ENCODE peak calls at places on chromosomes 2 and 18, in eight cellular contexts. One of them, this sample, is unnamed.

GRCh38 chr2:181715033-181715630 is 34.8 kb upstream of the NEUROD1 start:
- DNase-seq in epithelial cell of proximal tubule: peak
- DNase-seq in keratinocyte: peak
- DNase-seq in OCI-LY7: peak
- DNase-seq in ovary: peak
- DNase-seq in body of pancreas: peak
- DNase-seq in astrocyte of the spinal cord: peak
- DNase-seq in brain microvascular endothelial cell: peak
- DNase-seq in this sample: peak

GRCh38 chr2:102094917-102095316 is 47.6 kb upstream of the IL1R1 start:
- DNase-seq in ovary: no peak
- DNase-seq in astrocyte of the spinal cord: peak
- DNase-seq in brain microvascular endothelial cell: peak
- DNase-seq in epithelial cell of proximal tubule: peak
- DNase-seq in keratinocyte: no peak
- DNase-seq in OCI-LY7: no peak
- DNase-seq in body of pancreas: no peak
- DNase-seq in this sample: no peak

GRCh38 chr2:74746480-74746879 is 87.4 kb upstream of the HK2 start:
- DNase-seq in astrocyte of the spinal cord: no peak
- DNase-seq in brain microvascular endothelial cell: no peak
- DNase-seq in epithelial cell of proximal tubule: no peak
- DNase-seq in body of pancreas: no peak
- DNase-seq in ovary: no peak
- DNase-seq in keratinocyte: peak
- DNase-seq in OCI-LY7: no peak
- DNase-seq in this sample: no peak

GRCh38 chr2:124027182-124027581 is 2.1 kb downstream of the CNTNAP5 start:
- DNase-seq in astrocyte of the spinal cord: peak
- DNase-seq in ovary: no peak
- DNase-seq in body of pancreas: peak
- DNase-seq in keratinocyte: no peak
- DNase-seq in brain microvascular endothelial cell: peak
- DNase-seq in epithelial cell of proximal tubule: peak
- DNase-seq in OCI-LY7: peak
- DNase-seq in this sample: peak

GRCh38 chr2:138507267-138507666 is 5.7 kb downstream of the SPOPL start:
- DNase-seq in astrocyte of the spinal cord: no peak
- DNase-seq in keratinocyte: no peak
- DNase-seq in brain microvascular endothelial cell: no peak
- DNase-seq in ovary: no peak
- DNase-seq in OCI-LY7: no peak
- DNase-seq in body of pancreas: no peak
- DNase-seq in epithelial cell of proximal tubule: no peak
- DNase-seq in this sample: no peak

GRCh38 chr2:105388971-105389381 is 9.9 kb downstream of the FHL2 start:
- DNase-seq in ovary: no peak
- DNase-seq in epithelial cell of proximal tubule: no peak
- DNase-seq in brain microvascular endothelial cell: peak
- DNase-seq in OCI-LY7: no peak
- DNase-seq in body of pancreas: no peak
- DNase-seq in keratinocyte: no peak
- DNase-seq in astrocyte of the spinal cord: peak
- DNase-seq in this sample: no peak

GRCh38 chr18:7590800-7591560 is 23.9 kb downstream of the PTPRM start:
- DNase-seq in OCI-LY7: no peak
- DNase-seq in body of pancreas: no peak
- DNase-seq in ovary: no peak
- DNase-seq in keratinocyte: no peak
- DNase-seq in brain microvascular endothelial cell: no peak
- DNase-seq in epithelial cell of proximal tubule: no peak
- DNase-seq in astrocyte of the spinal cord: no peak
- DNase-seq in this sample: no peak

GRCh38 chr18:13500891-13501887 is 225.2 kb downstream of the FAM210A start:
- DNase-seq in epithelial cell of proximal tubule: peak
- DNase-seq in brain microvascular endothelial cell: peak
- DNase-seq in body of pancreas: peak
- DNase-seq in keratinocyte: no peak
- DNase-seq in OCI-LY7: no peak
- DNase-seq in astrocyte of the spinal cord: peak
- DNase-seq in ovary: peak
- DNase-seq in this sample: no peak

GRCh38 chr2:187526776-187527175 is 27.5 kb downstream of the TFPI start:
- DNase-seq in epithelial cell of proximal tubule: no peak
- DNase-seq in OCI-LY7: no peak
- DNase-seq in ovary: no peak
- DNase-seq in keratinocyte: no peak
- DNase-seq in brain microvascular endothelial cell: no peak
- DNase-seq in body of pancreas: no peak
- DNase-seq in astrocyte of the spinal cord: no peak
- DNase-seq in this sample: no peak

DNA sequence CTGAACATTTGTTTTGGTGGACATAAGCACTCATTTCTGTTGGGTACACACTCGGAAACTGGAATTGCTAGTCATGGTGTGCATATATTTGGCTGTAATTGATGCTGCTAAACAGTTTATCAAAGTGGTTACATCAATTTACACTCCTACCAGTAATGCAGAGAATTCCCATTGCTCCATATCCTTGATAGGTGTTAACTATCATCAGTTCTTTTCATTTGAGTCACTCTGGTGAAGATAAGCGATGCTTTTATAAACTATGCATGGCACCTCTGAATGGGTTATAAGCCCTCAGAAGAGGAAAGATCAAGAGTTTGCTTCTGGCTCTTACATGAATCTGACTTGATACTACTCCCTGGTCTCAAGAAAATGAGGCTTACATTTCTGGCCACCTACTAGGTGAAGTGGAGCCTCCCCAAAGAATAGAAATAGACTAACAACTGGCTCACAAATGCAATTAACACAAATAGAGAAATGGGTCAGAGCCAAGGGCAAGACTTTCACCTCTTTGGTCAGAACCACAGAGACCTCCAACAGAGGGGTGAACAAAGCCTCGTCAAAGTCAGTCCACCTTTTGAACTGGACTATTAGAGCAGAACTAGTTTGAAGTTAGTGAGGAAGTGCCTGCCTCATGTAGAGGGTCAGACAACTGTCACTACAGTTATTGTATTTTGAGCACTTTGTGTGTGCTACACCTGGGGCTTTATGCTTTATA is 15.0 kb upstream of the STK17B start:
- DNase-seq in astrocyte of the spinal cord: no peak
- DNase-seq in epithelial cell of proximal tubule: no peak
- DNase-seq in body of pancreas: no peak
- DNase-seq in OCI-LY7: peak
- DNase-seq in brain microvascular endothelial cell: no peak
- DNase-seq in keratinocyte: no peak
- DNase-seq in ovary: no peak
- DNase-seq in this sample: no peak
- TF ChIP-seq CTCF in astrocyte of the spinal cord: no peak
- TF ChIP-seq CTCF in epithelial cell of proximal tubule: no peak
- TF ChIP-seq CTCF in body of pancreas: no peak
- TF ChIP-seq CTCF in OCI-LY7: no peak
- TF ChIP-seq CTCF in brain microvascular endothelial cell: no peak
- TF ChIP-seq CTCF in keratinocyte: no peak
- TF ChIP-seq CTCF in ovary: no peak
- TF ChIP-seq CTCF in this sample: no peak

DNA sequence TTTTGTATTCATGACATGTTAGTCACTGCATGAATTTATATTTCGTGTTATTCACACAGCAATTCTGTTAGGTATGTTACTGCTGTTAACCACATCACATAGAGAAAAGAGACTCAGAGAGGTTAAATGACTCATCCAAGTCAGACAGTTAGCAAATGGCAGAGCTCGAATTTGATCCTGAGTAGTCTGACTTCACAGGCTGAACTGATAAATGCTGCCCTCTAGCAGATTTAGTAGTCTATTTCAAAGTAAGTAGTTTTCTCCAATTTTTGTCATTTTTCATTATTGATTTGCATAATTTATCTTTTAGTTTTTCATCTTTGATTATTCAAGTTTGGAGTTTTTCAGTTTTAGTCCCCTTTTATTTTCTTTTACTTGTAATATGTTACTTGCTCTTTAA is 58.3 kb downstream of the WDR7 start:
- DNase-seq in OCI-LY7: peak
- DNase-seq in ovary: no peak
- DNase-seq in keratinocyte: peak
- DNase-seq in astrocyte of the spinal cord: peak
- DNase-seq in brain microvascular endothelial cell: peak
- DNase-seq in epithelial cell of proximal tubule: peak
- DNase-seq in body of pancreas: no peak
- DNase-seq in this sample: no peak
- TF ChIP-seq CTCF in OCI-LY7: peak
- TF ChIP-seq CTCF in ovary: no peak
- TF ChIP-seq CTCF in keratinocyte: no peak
- TF ChIP-seq CTCF in astrocyte of the spinal cord: peak
- TF ChIP-seq CTCF in brain microvascular endothelial cell: peak
- TF ChIP-seq CTCF in epithelial cell of proximal tubule: peak
- TF ChIP-seq CTCF in body of pancreas: no peak
- TF ChIP-seq CTCF in this sample: peak

GRCh38 chr2:214193943-214194342 is 216.9 kb upstream of the VWC2L start:
- DNase-seq in astrocyte of the spinal cord: peak
- DNase-seq in brain microvascular endothelial cell: peak
- DNase-seq in keratinocyte: no peak
- DNase-seq in ovary: no peak
- DNase-seq in body of pancreas: no peak
- DNase-seq in OCI-LY7: no peak
- DNase-seq in epithelial cell of proximal tubule: peak
- DNase-seq in this sample: no peak
- TF ChIP-seq CTCF in astrocyte of the spinal cord: no peak
- TF ChIP-seq CTCF in brain microvascular endothelial cell: peak
- TF ChIP-seq CTCF in keratinocyte: no peak
- TF ChIP-seq CTCF in ovary: no peak
- TF ChIP-seq CTCF in body of pancreas: no peak
- TF ChIP-seq CTCF in OCI-LY7: no peak
- TF ChIP-seq CTCF in epithelial cell of proximal tubule: no peak
- TF ChIP-seq CTCF in this sample: no peak

DNA sequence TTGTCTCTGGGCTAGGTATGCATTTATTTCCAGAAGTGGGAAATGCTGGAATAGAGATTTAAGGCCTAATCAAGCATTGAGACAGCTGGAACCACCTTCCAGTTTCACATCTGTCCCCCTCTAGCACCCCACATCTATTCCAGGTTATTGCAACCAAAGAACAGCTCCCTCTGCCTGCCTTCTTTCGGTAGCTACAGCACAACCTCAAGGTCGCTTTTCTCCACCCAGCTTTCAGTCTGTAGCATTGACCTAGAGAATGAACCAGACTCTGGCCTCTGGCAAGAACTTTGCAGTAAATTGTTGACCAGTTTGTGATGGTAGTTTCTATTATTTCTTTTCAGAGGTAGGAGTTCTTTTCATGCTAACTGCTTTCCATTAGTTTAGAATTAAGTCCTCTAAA is 484.2 kb downstream of the DLGAP1 start:
- DNase-seq in body of pancreas: no peak
- DNase-seq in OCI-LY7: peak
- DNase-seq in astrocyte of the spinal cord: no peak
- DNase-seq in brain microvascular endothelial cell: no peak
- DNase-seq in ovary: no peak
- DNase-seq in epithelial cell of proximal tubule: no peak
- DNase-seq in keratinocyte: no peak
- DNase-seq in this sample: no peak
- TF ChIP-seq CTCF in body of pancreas: peak
- TF ChIP-seq CTCF in OCI-LY7: peak
- TF ChIP-seq CTCF in astrocyte of the spinal cord: no peak
- TF ChIP-seq CTCF in brain microvascular endothelial cell: peak
- TF ChIP-seq CTCF in ovary: no peak
- TF ChIP-seq CTCF in epithelial cell of proximal tubule: peak
- TF ChIP-seq CTCF in keratinocyte: peak
- TF ChIP-seq CTCF in this sample: no peak

GRCh38 chr2:219524817-219525216 is 10.5 kb downstream of the ASIC4 start:
- DNase-seq in ovary: no peak
- DNase-seq in brain microvascular endothelial cell: no peak
- DNase-seq in body of pancreas: no peak
- DNase-seq in keratinocyte: no peak
- DNase-seq in OCI-LY7: no peak
- DNase-seq in epithelial cell of proximal tubule: no peak
- DNase-seq in astrocyte of the spinal cord: no peak
- DNase-seq in this sample: no peak

GRCh38 chr2:219522111-219523030 is 8.1 kb downstream of the ASIC4 start:
- DNase-seq in keratinocyte: no peak
- DNase-seq in epithelial cell of proximal tubule: no peak
- DNase-seq in astrocyte of the spinal cord: peak
- DNase-seq in body of pancreas: no peak
- DNase-seq in OCI-LY7: no peak
- DNase-seq in ovary: peak
- DNase-seq in brain microvascular endothelial cell: peak
- DNase-seq in this sample: peak

GRCh38 chr2:219521066-219521880 is 7.0 kb downstream of the ASIC4 start:
- DNase-seq in body of pancreas: no peak
- DNase-seq in epithelial cell of proximal tubule: no peak
- DNase-seq in brain microvascular endothelial cell: no peak
- DNase-seq in ovary: no peak
- DNase-seq in keratinocyte: no peak
- DNase-seq in OCI-LY7: no peak
- DNase-seq in astrocyte of the spinal cord: peak
- DNase-seq in this sample: no peak

GRCh38 chr2:219525533-219526232 is 11.4 kb downstream of the ASIC4 start:
- DNase-seq in ovary: no peak
- DNase-seq in brain microvascular endothelial cell: no peak
- DNase-seq in keratinocyte: no peak
- DNase-seq in OCI-LY7: no peak
- DNase-seq in body of pancreas: no peak
- DNase-seq in astrocyte of the spinal cord: no peak
- DNase-seq in epithelial cell of proximal tubule: no peak
- DNase-seq in this sample: no peak

GRCh38 chr2:219523031-219523671 is 8.9 kb downstream of the ASIC4 start:
- DNase-seq in ovary: no peak
- DNase-seq in epithelial cell of proximal tubule: no peak
- DNase-seq in body of pancreas: no peak
- DNase-seq in keratinocyte: no peak
- DNase-seq in astrocyte of the spinal cord: no peak
- DNase-seq in brain microvascular endothelial cell: no peak
- DNase-seq in OCI-LY7: no peak
- DNase-seq in this sample: no peak
- TF ChIP-seq CTCF in ovary: no peak
- TF ChIP-seq CTCF in epithelial cell of proximal tubule: peak
- TF ChIP-seq CTCF in body of pancreas: no peak
- TF ChIP-seq CTCF in keratinocyte: peak
- TF ChIP-seq CTCF in astrocyte of the spinal cord: peak
- TF ChIP-seq CTCF in brain microvascular endothelial cell: peak
- TF ChIP-seq CTCF in OCI-LY7: peak
- TF ChIP-seq CTCF in this sample: no peak

DNA sequence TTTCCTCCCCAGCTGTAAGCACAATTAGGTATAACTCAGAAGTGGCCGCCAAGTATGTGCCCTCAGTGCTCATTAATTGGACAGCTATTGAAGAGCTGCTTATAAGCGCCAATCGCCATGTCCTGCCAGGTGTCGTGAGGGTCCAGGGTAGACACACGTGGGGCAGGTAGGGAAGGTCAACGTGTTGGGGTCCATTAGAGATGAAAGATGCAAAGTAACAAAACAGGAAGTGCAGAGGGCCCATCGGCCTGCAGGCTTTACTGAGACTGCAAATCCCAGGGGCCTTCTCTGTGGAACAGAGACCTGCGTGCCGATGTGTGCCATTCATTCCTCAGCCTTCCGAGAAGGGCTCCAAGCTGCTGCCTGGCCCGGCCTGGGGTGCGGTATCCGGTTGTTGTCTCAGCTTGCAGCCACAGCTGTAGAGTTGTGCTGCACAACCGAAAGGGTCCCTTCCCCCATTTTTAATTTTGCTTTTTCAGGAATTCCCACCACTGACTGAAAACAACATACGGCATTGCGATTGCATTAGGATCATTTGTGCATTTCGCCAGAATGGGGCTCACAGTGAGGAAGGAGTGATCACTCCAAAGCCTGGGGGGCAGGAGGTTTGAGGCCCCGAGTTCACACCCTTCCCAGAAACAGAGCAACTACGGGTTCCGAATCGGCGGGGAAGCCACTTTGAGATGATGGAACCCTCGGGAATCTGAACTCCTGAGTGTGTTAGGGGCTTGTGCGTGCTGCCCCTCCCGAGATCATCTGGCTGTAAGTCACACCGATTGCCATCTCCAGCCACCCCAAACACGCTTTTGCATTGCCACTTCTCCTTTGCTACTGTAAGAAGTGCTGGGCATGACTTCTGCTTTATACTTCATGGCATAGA is 94.3 kb downstream of the TSHZ1 start:
- DNase-seq in body of pancreas: no peak
- DNase-seq in OCI-LY7: no peak
- DNase-seq in brain microvascular endothelial cell: no peak
- DNase-seq in epithelial cell of proximal tubule: no peak
- DNase-seq in astrocyte of the spinal cord: no peak
- DNase-seq in keratinocyte: no peak
- DNase-seq in ovary: no peak
- DNase-seq in this sample: no peak
- TF ChIP-seq CTCF in body of pancreas: no peak
- TF ChIP-seq CTCF in OCI-LY7: no peak
- TF ChIP-seq CTCF in brain microvascular endothelial cell: no peak
- TF ChIP-seq CTCF in epithelial cell of proximal tubule: no peak
- TF ChIP-seq CTCF in astrocyte of the spinal cord: no peak
- TF ChIP-seq CTCF in keratinocyte: no peak
- TF ChIP-seq CTCF in ovary: no peak
- TF ChIP-seq CTCF in this sample: no peak

This sample was measured in PC-9.